ENCODE peak calls at places on chromosomes 1 and 21, in five cellular contexts. S is endothelial cell; Y is activated CD8-positive, alpha-beta memory T cell treated with anti-CD3 and anti-CD28 coated beads, Interleukin-2, amount 10 ng/mL, durations not matched to agents 7 days and 5 days; H is stimulated activated CD4-positive, alpha-beta T cell treated with anti-CD3 and anti-CD28 coated beads, Interleukin-4, amount 100 ng/mL, for 24 hours; M is neural crest cell. Z is an unnamed sample.

GRCh38 chr1:167797005-167797404 is 75.2 kb downstream of the MPZL1 start:
- DNase-seq in M (no peak), H (no peak), S (peak; percentile 27), Y (no peak), Z (no peak)

GRCh38 chr1:11731719-11732283 is 4.1 kb upstream of the AGTRAP start:
- DNase-seq in S (peak; percentile 38), M (peak; percentile 21), Y (peak; percentile 54), H (no peak), Z (peak; percentile 69)

GRCh38 chr1:100494393-100495084 is 43.4 kb upstream of the GPR88 start:
- DNase-seq in Y (no peak), H (no peak), M (no peak), S (no peak), Z (no peak)

GRCh38 chr1:36768486-36769178 is 265.7 kb downstream of the GRIK3 start:
- DNase-seq in S (no peak), M (no peak), Y (no peak), H (no peak), Z (no peak)

GRCh38 chr1:232709339-232709738 is 79.4 kb upstream of the SIPA1L2 start:
- DNase-seq in S (no peak), Y (no peak), M (no peak), H (no peak), Z (no peak)

GRCh38 chr1:197388801-197389200 is 120.7 kb downstream of the CRB1 start:
- DNase-seq in M (no peak), H (no peak), S (no peak), Y (no peak), Z (no peak)

GRCh38 chr21:27703806-27704205 is 736.9 kb upstream of the ADAMTS5 start:
- DNase-seq in H (no peak), Y (no peak), M (no peak), S (no peak), Z (no peak)

GRCh38 chr1:19974822-19975416 is 4.5 kb downstream of the PLA2G2A start:
- DNase-seq in S (peak; percentile 65), Y (no peak), M (peak; percentile 33), H (peak; percentile 27), Z (no peak)

GRCh38 chr1:56576880-56577858 is 2.2 kb downstream of the PLPP3 start:
- DNase-seq in Y (no peak), H (no peak), S (peak; percentile 15), M (no peak), Z (no peak)

GRCh38 chr1:170872663-170873062 is 62.7 kb upstream of the MROH9 start:
- DNase-seq in H (no peak), M (no peak), Y (no peak), S (no peak), Z (no peak)

GRCh38 chr1:65083263-65083896 is 64.6 kb upstream of the AK4 start:
- DNase-seq in S (no peak), Y (no peak), H (no peak), M (no peak), Z (no peak)

GRCh38 chr1:231626951-231627614 is 493 bp downstream of the DISC1 start:
- DNase-seq in Y (peak; percentile 63), M (peak; percentile 41), H (peak; percentile 33), S (peak; percentile 64), Z (peak; percentile 74)

GRCh38 chr1:155651861-155652661 is 36.5 kb downstream of the YY1AP1 start:
- DNase-seq in Y (no peak), S (no peak), M (no peak), H (no peak), Z (no peak)

GRCh38 chr1:41418868-41419583 is 57.8 kb downstream of the FOXO6 start:
- DNase-seq in Y (no peak), S (no peak), H (no peak), M (no peak), Z (no peak)

GRCh38 chr1:241356187-241356518 is 852 bp downstream of the RGS7 start:
- DNase-seq in M (no peak), Y (no peak), S (peak; percentile 5), H (no peak), Z (no peak)

GRCh38 chr1:19676438-19676922 is 11.8 kb downstream of the HTR6 start:
- DNase-seq in S (peak; percentile 64), M (peak; percentile 57), H (no peak), Y (no peak), Z (peak; percentile 82)

GRCh38 chr21:45695086-45695485 is 51.6 kb downstream of the PCBP3 start:
- DNase-seq in M (no peak), H (no peak), Y (no peak), S (peak; percentile 30), Z (no peak)

GRCh38 chr1:159993911-159994310 is 37.9 kb downstream of the PIGM start:
- DNase-seq in M (no peak), Y (no peak), S (no peak), H (no peak), Z (no peak)

GRCh38 chr1:216425577-216425976 is 2.3 kb upstream of the USH2A start:
- DNase-seq in M (no peak), S (no peak), H (no peak), Y (no peak), Z (no peak)

GRCh38 chr1:228016653-228017355 is 10.0 kb downstream of the WNT3A start:
- DNase-seq in S (no peak), H (no peak), Y (no peak), M (no peak), Z (peak; percentile 21)

GRCh38 chr1:235264327-235264726 is 63.7 kb downstream of the ARID4B start:
- DNase-seq in S (no peak), M (no peak), Y (no peak), H (no peak), Z (no peak)

Z was measured in ecto neural progenitor cell.